ENCODE peak calls at places on chromosomes 2 and 18, in five cellular contexts. O is left lung; A is hepatocyte; J is lung; I is CD4-positive, alpha-beta memory T cell. F is an unnamed sample. For H3K27me3 and H3K4me1, the result is how much of the 10 kb centered on the place peaks cover.

GRCh38 chr2:55891671-55892071 is 31.9 kb downstream of the EFEMP1 start:
- DNase-seq in O (no peak), A (no peak), J (no peak), I (no peak), F (no peak)

GRCh38 chr2:109558076-109558882 is 55.5 kb downstream of the SEPTIN10 start:
- DNase-seq in O (no peak), A (peak), J (no peak), I (no peak), F (no peak)

GRCh38 chr18:59742325-59743111 is 45.3 kb upstream of the CCBE1 start:
- DNase-seq in O (peak), A (no peak), J (peak), I (no peak), F (no peak)

GRCh38 chr2:16043627-16044026 is 103.3 kb downstream of the MYCN start:
- DNase-seq in O (no peak), A (no peak), J (no peak), I (no peak), F (no peak)

GRCh38 chr2:48292429-48292828 is 237.5 kb upstream of the STON1 start:
- DNase-seq in O (no peak), A (no peak), J (no peak), I (no peak), F (no peak)

GRCh38 chr18:74784791-74785190 is 187.1 kb downstream of the ZNF407 start:
- DNase-seq in O (no peak), A (no peak), J (no peak), I (no peak), F (no peak)

GRCh38 chr2:220935789-220936321 is 636.2 kb downstream of the EPHA4 start:
- DNase-seq in O (no peak), A (no peak), J (no peak), I (no peak), F (no peak)

GRCh38 chr18:75132471-75132870 is 76.5 kb downstream of the PTGR3 start:
- DNase-seq in O (no peak), A (no peak), J (no peak), I (no peak), F (peak)

GRCh38 chr2:84395819-84396218 is 63.3 kb downstream of the SUCLG1 start:
- DNase-seq in O (no peak), A (no peak), J (no peak), I (no peak), F (peak)

GRCh38 chr2:95350320-95351079 is 52.0 kb upstream of the FAHD2A start:
- DNase-seq in O (peak), A (no peak), J (no peak), I (no peak), F (peak)

GRCh38 chr2:3000968-3001367 is 376.6 kb downstream of the EIPR1 start:
- DNase-seq in O (no peak), A (no peak), J (no peak), I (no peak), F (no peak)

GRCh38 chr2:72627059-72627458 is 198.8 kb downstream of the EXOC6B start:
- DNase-seq in O (no peak), A (no peak), J (no peak), I (no peak), F (no peak)

GRCh38 chr2:128628996-128629395 is 310.3 kb upstream of the HS6ST1 start:
- DNase-seq in O (peak), A (no peak), J (no peak), I (no peak), F (peak)

GRCh38 chr18:35770360-35770759 is 188.8 kb downstream of the GALNT1 start:
- DNase-seq in O (no peak), A (no peak), J (no peak), I (no peak), F (no peak)

GRCh38 chr2:37349376-37349775 is 4.9 kb downstream of the QPCT start:
- DNase-seq in O (no peak), A (no peak), J (no peak), I (no peak), F (no peak)

GRCh38 chr2:230184727-230185578 is 34.8 kb downstream of the SP110 start:
- DNase-seq in O (no peak), A (no peak), J (no peak), I (no peak), F (no peak)

GRCh38 chr18:24773101-24773500 is 312.7 kb downstream of the HRH4 start:
- DNase-seq in O (no peak), A (no peak), J (no peak), I (no peak), F (peak)

GRCh38 chr2:169129703-169130243 is 60.4 kb downstream of the DHRS9 start:
- DNase-seq in O (no peak), A (peak), J (no peak), I (no peak), F (no peak)

GRCh38 chr2:72273384-72273783 is 125.7 kb upstream of the CYP26B1 start:
- DNase-seq in O (no peak), A (no peak), J (no peak), I (no peak), F (no peak)

GRCh38 chr18:3463052-3463451 is 13.1 kb downstream of the TGIF1 start:
- DNase-seq in O (no peak), A (no peak), J (no peak), I (no peak), F (no peak)

GRCh38 chr2:223034241-223034933 is 17.6 kb upstream of the KCNE4 start:
- DNase-seq in O (no peak), A (no peak), J (no peak), I (no peak), F (no peak)

GRCh38 chr18:59697236-59697932 is at the start of gene CCBE1:
- DNase-seq in O (peak), A (peak), J (peak), I (no peak), F (peak)

GRCh38 chr2:74278694-74279093 is 64.5 kb downstream of the SLC4A5 start:
- DNase-seq in O (no peak), A (no peak), J (no peak), I (no peak), F (no peak)

GRCh38 chr2:173881886-173882285 is 83.3 kb downstream of the SP3 start:
- DNase-seq in O (no peak), A (no peak), J (no peak), I (no peak), F (no peak)

GRCh38 chr18:47944972-47945843 is 14.7 kb upstream of the SMAD2 start:
- DNase-seq in O (no peak), A (peak), J (no peak), I (no peak), F (no peak)

GRCh38 chr2:121165038-121165542 is 119.9 kb downstream of the TFCP2L1 start:
- DNase-seq in O (no peak), A (no peak), J (no peak), I (no peak), F (no peak)

GRCh38 chr18:76980663-76981387 is 151.8 kb downstream of the MBP start:
- DNase-seq in O (no peak), A (no peak), J (no peak), I (no peak), F (no peak)

GRCh38 chr2:240972636-240973521 is 25.5 kb upstream of the SNED1 start:
- DNase-seq in O (no peak), A (no peak), J (no peak), I (no peak), F (peak)

GRCh38 chr18:48668466-48669179 is 129.8 kb downstream of the CTIF start:
- DNase-seq in O (no peak), A (no peak), J (no peak), I (no peak), F (no peak)

GRCh38 chr18:26804474-26804873 is 61.0 kb downstream of the AQP4 start:
- DNase-seq in O (no peak), A (peak), J (no peak), I (no peak), F (no peak)

GRCh38 chr18:21242141-21243040 is at the start of gene GREB1L:
- DNase-seq in O (peak), A (peak), J (no peak), I (no peak), F (peak)

GRCh38 chr2:71462056-71462605 is 8.8 kb downstream of the DYSF start:
- DNase-seq in O (no peak), A (no peak), J (no peak), I (no peak), F (no peak)

GRCh38 chr18:61199131-61199903 is 133.9 kb upstream of the CDH20 start:
- DNase-seq in O (no peak), A (no peak), J (no peak), I (no peak), F (no peak)

GRCh38 chr2:19574788-19575260 is 216.4 kb upstream of the OSR1 start:
- DNase-seq in O (no peak), A (peak), J (no peak), I (no peak), F (peak)

GRCh38 chr2:129863350-129863749 is 116.1 kb upstream of the RAB6C start:
- DNase-seq in O (no peak), A (no peak), J (peak), I (no peak), F (no peak)
- H3K27me3 ChIP-seq in O (under half), A (under half), J (under half), I (under half), F (under half)

GRCh38 chr18:12326711-12327460 is 18.8 kb downstream of the TUBB6 start:
- DNase-seq in O (no peak), A (no peak), J (no peak), I (no peak), F (no peak)

GRCh38 chr18:12328179-12328823 is 20.3 kb downstream of the TUBB6 start:
- DNase-seq in O (no peak), A (no peak), J (no peak), I (no peak), F (no peak)

GRCh38 chr18:12325726-12326245 is 17.7 kb downstream of the TUBB6 start:
- DNase-seq in O (no peak), A (no peak), J (no peak), I (no peak), F (no peak)

GRCh38 chr18:12329125-12329698 is 21.2 kb downstream of the TUBB6 start:
- DNase-seq in O (no peak), A (no peak), J (no peak), I (no peak), F (no peak)

GRCh38 chr18:12327510-12328178 is 19.6 kb downstream of the TUBB6 start:
- DNase-seq in O (peak), A (peak), J (peak), I (peak), F (peak)
- H3K27ac ChIP-seq in O (no peak), A (no peak), J (peak), I (no peak), F (peak)

GRCh38 chr18:13524054-13524453 is 202.3 kb downstream of the FAM210A start:
- DNase-seq in O (no peak), A (no peak), J (no peak), I (no peak), F (no peak)

GRCh38 chr18:13526519-13526918 is 199.8 kb downstream of the FAM210A start:
- DNase-seq in O (no peak), A (no peak), J (no peak), I (no peak), F (no peak)

GRCh38 chr18:13524824-13525223 is 201.5 kb downstream of the FAM210A start:
- DNase-seq in O (no peak), A (no peak), J (no peak), I (no peak), F (no peak)

GRCh38 chr18:13527256-13527655 is 199.1 kb downstream of the FAM210A start:
- DNase-seq in O (no peak), A (no peak), J (no peak), I (no peak), F (no peak)

DNA sequence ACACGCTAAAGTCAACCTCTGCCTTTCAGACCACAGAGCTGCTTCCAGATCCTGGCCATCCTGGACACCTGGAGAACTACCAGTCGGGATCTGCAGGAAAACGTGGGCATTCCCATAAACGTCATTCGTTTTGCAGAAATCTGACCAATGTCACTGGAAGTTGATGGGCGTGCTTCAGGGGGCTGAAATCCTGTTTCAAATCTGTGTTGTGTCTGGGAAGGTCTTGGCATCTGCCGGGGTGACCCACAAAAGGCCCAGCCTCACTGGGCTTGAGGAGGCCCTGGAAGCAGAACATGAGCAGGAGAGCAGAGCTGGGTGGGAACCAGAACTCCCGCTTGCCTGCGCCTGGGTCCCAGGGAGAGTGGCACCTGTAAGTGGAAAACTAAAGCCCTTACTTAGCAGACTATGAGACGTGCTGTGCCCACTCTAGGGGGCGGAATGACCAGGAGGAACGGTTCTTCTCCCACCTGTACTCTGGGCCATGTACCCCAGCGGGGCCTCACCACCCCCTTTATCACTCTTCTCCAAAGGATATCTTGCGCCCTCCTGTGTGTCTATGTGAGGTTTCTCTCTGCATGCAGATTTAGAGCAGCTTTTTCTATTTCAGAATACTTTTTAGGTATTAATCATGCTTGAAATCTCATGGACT is 200.9 kb downstream of the FAM210A start:
- DNase-seq in O (no peak), A (no peak), J (no peak), I (no peak), F (no peak)
- H3K4me1 ChIP-seq in O (under half), A (under half), J (under half), I (under half), F (under half)

DNA sequence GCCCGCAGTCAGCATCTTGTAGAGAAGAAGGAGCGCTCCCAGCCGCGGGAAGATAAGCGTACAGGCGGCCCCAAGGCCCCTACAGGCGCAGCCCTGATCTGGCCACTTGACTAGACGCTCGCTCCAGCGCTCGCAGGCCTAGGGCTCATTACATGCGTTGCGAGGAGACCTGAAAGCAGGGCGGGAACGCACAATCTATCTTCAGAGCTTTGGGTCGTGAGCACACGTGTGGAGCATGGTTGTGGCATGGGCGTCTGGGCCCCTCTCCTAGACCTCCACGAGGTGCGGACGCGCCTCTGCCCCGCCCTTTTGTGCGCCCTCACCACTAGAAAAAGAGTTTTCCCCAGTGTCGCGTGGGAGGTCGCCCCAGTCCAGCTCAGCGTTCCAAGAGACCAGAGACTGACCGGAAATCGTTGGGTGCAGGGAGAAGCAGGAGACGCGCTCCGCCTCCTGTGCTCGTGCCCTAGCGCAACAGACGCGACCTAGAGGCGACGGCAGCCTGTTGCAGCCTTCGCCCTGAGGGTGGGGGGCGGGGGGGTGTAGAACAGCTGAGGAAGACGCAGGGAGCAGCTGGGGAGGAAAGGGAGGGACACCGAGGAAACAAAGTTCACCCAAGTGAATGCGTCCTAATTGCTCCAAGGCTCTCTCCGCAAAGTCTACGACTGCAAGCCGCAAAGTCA is 12.6 kb downstream of the NR4A2 start:
- DNase-seq in O (peak), A (peak), J (no peak), I (no peak), F (peak)
- H3K27me3 ChIP-seq in O (half or more), A (under half), J (under half), I (under half), F (under half)

GRCh38 chr18:56189615-56190014 is 448.8 kb downstream of the TXNL1 start:
- DNase-seq in O (no peak), A (no peak), J (no peak), I (no peak), F (no peak)

GRCh38 chr18:56185126-56185525 is 453.3 kb downstream of the TXNL1 start:
- DNase-seq in O (no peak), A (no peak), J (no peak), I (no peak), F (no peak)

GRCh38 chr18:56191334-56191733 is 447.1 kb downstream of the TXNL1 start:
- DNase-seq in O (no peak), A (no peak), J (no peak), I (no peak), F (no peak)

GRCh38 chr18:56188521-56188920 is 449.9 kb downstream of the TXNL1 start:
- DNase-seq in O (no peak), A (no peak), J (no peak), I (no peak), F (no peak)

DNA sequence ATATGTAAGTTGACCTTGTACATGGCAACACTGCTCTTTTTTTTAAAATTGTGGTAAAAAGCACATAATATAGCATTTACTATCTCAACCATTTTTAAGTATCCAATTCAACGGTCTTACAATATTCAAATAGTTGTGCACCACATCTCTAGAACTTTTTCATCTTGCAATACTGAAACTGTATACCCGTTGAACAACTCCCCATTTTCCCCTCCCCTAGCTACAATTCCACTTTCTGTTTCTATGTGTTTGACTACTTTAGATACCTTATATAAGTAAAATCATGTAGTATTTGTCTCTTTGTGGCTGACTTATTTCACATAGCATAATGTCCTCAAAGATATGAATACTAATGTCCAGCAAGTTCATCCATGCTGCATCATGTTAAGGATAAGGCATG is 452.1 kb downstream of the TXNL1 start:
- DNase-seq in O (no peak), A (no peak), J (no peak), I (no peak), F (no peak)
- H3K27ac ChIP-seq in O (no peak), A (no peak), J (no peak), I (no peak), F (no peak)

DNA sequence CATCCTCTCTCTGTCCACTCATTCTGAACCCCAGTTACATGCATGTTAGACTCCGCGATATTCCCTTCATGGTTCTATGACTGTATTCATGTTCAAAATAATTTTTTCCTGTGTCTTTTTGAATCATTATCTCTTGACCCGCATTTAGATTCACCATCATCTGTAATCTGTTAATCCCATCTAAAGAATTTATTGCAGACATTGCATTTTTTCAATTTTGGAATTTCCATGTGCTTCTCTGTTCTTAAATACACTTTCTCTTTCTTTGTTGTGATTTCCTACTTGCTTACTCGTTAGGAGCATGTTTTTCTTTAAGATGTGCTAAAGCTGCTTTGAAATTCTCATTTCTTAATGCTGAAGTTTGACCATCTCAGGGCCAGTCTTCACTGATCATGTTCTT is 122.2 kb downstream of the ATP9B start:
- DNase-seq in O (no peak), A (no peak), J (no peak), I (no peak), F (no peak)
- H3K4me1 ChIP-seq in O (under half), A (under half), J (under half), I (under half), F (under half)

F was measured in osteoblast.